ENCODE peak calls at places on chromosomes 3 and 15, in seven cellular contexts. One of them, this sample, is unnamed.

GRCh38 chr3:10693457-10693856 is 122.6 kb upstream of the SLC6A11 start:
- DNase-seq in neuronal stem cell: no peak
- DNase-seq in trophoblast cell: no peak
- DNase-seq in H9: no peak
- DNase-seq in mesendoderm: no peak
- DNase-seq in IMR-90: peak
- DNase-seq in mesenchymal stem cell: no peak
- DNase-seq in this sample: no peak

GRCh38 chr15:25436707-25437106 is 2.1 kb downstream of the UBE3A start:
- DNase-seq in H9: no peak
- DNase-seq in neuronal stem cell: no peak
- DNase-seq in mesendoderm: no peak
- DNase-seq in trophoblast cell: no peak
- DNase-seq in IMR-90: no peak
- DNase-seq in mesenchymal stem cell: no peak
- DNase-seq in this sample: no peak

GRCh38 chr15:55873024-55873745 is 120.2 kb downstream of the NEDD4 start:
- DNase-seq in mesendoderm: peak
- DNase-seq in neuronal stem cell: no peak
- DNase-seq in trophoblast cell: no peak
- DNase-seq in mesenchymal stem cell: peak
- DNase-seq in H9: no peak
- DNase-seq in IMR-90: peak
- DNase-seq in this sample: no peak

GRCh38 chr3:183295211-183295610 is 42.2 kb downstream of the B3GNT5 start:
- DNase-seq in trophoblast cell: peak
- DNase-seq in mesendoderm: no peak
- DNase-seq in mesenchymal stem cell: peak
- DNase-seq in neuronal stem cell: no peak
- DNase-seq in H9: no peak
- DNase-seq in IMR-90: peak
- DNase-seq in this sample: no peak

GRCh38 chr3:158703566-158703965 is 28.7 kb downstream of the RARRES1 start:
- DNase-seq in IMR-90: peak
- DNase-seq in neuronal stem cell: no peak
- DNase-seq in H9: no peak
- DNase-seq in mesendoderm: no peak
- DNase-seq in mesenchymal stem cell: peak
- DNase-seq in trophoblast cell: no peak
- DNase-seq in this sample: no peak

GRCh38 chr3:10288575-10288960 is 4.2 kb downstream of the GHRL start:
- DNase-seq in neuronal stem cell: no peak
- DNase-seq in trophoblast cell: no peak
- DNase-seq in IMR-90: no peak
- DNase-seq in mesenchymal stem cell: no peak
- DNase-seq in mesendoderm: no peak
- DNase-seq in H9: no peak
- DNase-seq in this sample: no peak

GRCh38 chr3:13574083-13574797 is 25.3 kb downstream of the FBLN2 start:
- DNase-seq in mesenchymal stem cell: no peak
- DNase-seq in neuronal stem cell: no peak
- DNase-seq in IMR-90: no peak
- DNase-seq in trophoblast cell: no peak
- DNase-seq in mesendoderm: no peak
- DNase-seq in H9: no peak
- DNase-seq in this sample: no peak

GRCh38 chr3:58824285-58824684 is 157.7 kb upstream of the FAM3D start:
- DNase-seq in trophoblast cell: peak
- DNase-seq in mesendoderm: peak
- DNase-seq in H9: peak
- DNase-seq in IMR-90: peak
- DNase-seq in neuronal stem cell: peak
- DNase-seq in mesenchymal stem cell: peak
- DNase-seq in this sample: peak

GRCh38 chr15:41323611-41324010 is 8.8 kb downstream of the OIP5 start:
- DNase-seq in neuronal stem cell: no peak
- DNase-seq in H9: no peak
- DNase-seq in mesendoderm: no peak
- DNase-seq in mesenchymal stem cell: no peak
- DNase-seq in IMR-90: no peak
- DNase-seq in trophoblast cell: no peak
- DNase-seq in this sample: no peak

GRCh38 chr3:194003128-194004057 is 132.6 kb upstream of the HES1 start:
- DNase-seq in mesendoderm: peak
- DNase-seq in IMR-90: peak
- DNase-seq in neuronal stem cell: peak
- DNase-seq in mesenchymal stem cell: peak
- DNase-seq in trophoblast cell: peak
- DNase-seq in H9: peak
- DNase-seq in this sample: peak

GRCh38 chr3:57434041-57434440 is 110.1 kb downstream of the DNAH12 start:
- DNase-seq in mesendoderm: peak
- DNase-seq in neuronal stem cell: no peak
- DNase-seq in H9: no peak
- DNase-seq in mesenchymal stem cell: peak
- DNase-seq in IMR-90: peak
- DNase-seq in trophoblast cell: no peak
- DNase-seq in this sample: no peak

GRCh38 chr3:180923561-180923960 is 11.1 kb downstream of the FXR1 start:
- DNase-seq in mesendoderm: no peak
- DNase-seq in mesenchymal stem cell: no peak
- DNase-seq in trophoblast cell: no peak
- DNase-seq in neuronal stem cell: no peak
- DNase-seq in IMR-90: no peak
- DNase-seq in H9: no peak
- DNase-seq in this sample: no peak

GRCh38 chr3:180930526-180930925 is 18.1 kb downstream of the FXR1 start:
- DNase-seq in neuronal stem cell: no peak
- DNase-seq in mesendoderm: no peak
- DNase-seq in H9: no peak
- DNase-seq in trophoblast cell: no peak
- DNase-seq in mesenchymal stem cell: no peak
- DNase-seq in IMR-90: no peak
- DNase-seq in this sample: no peak

GRCh38 chr3:180922242-180922641 is 9.8 kb downstream of the FXR1 start:
- DNase-seq in mesenchymal stem cell: no peak
- DNase-seq in neuronal stem cell: no peak
- DNase-seq in IMR-90: no peak
- DNase-seq in trophoblast cell: no peak
- DNase-seq in H9: no peak
- DNase-seq in mesendoderm: no peak
- DNase-seq in this sample: no peak

GRCh38 chr3:180926526-180926925 is 14.1 kb downstream of the FXR1 start:
- DNase-seq in H9: no peak
- DNase-seq in mesenchymal stem cell: peak
- DNase-seq in mesendoderm: no peak
- DNase-seq in neuronal stem cell: no peak
- DNase-seq in trophoblast cell: no peak
- DNase-seq in IMR-90: peak
- DNase-seq in this sample: no peak
- H2AK5ac ChIP-seq in H9: no peak
- H2AK5ac ChIP-seq in mesenchymal stem cell: no peak
- H2AK5ac ChIP-seq in mesendoderm: no peak
- H2AK5ac ChIP-seq in neuronal stem cell: no peak
- H2AK5ac ChIP-seq in trophoblast cell: no peak
- H2AK5ac ChIP-seq in IMR-90: no peak
- H2AK5ac ChIP-seq in this sample: no peak

DNA sequence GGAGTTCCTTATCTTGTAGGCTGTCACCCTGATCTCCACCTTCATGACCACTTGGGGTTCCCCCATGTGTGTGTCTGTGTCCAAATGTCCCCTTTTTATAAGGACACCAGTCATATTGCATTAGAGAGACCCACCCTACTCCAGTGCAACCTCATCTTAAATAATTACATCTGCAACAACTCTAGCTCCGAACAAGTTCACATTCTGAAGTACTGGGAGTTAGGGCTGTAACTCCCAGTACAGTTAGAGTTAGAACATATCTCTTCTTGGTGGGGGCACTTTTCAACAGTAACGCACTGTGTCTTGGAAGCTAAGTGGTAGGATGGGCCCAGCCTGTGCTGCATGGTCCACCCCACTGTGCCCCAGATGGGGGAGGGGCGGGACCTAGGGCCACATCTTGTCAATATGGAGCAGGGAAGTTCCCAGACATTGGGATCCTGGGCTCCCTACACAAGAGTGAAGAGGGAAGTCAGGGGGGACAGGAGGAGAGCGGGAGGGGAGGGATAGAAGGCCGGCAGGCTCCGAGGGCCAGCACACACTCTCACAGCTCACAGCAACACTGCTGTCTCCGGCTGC is 42.0 kb downstream of the KLF15 start:
- DNase-seq in IMR-90: no peak
- DNase-seq in neuronal stem cell: no peak
- DNase-seq in mesendoderm: no peak
- DNase-seq in H9: peak
- DNase-seq in trophoblast cell: no peak
- DNase-seq in mesenchymal stem cell: no peak
- DNase-seq in this sample: no peak
- H2AK5ac ChIP-seq in IMR-90: no peak
- H2AK5ac ChIP-seq in neuronal stem cell: no peak
- H2AK5ac ChIP-seq in mesendoderm: no peak
- H2AK5ac ChIP-seq in H9: no peak
- H2AK5ac ChIP-seq in trophoblast cell: no peak
- H2AK5ac ChIP-seq in mesenchymal stem cell: no peak
- H2AK5ac ChIP-seq in this sample: no peak

GRCh38 chr3:5707794-5708193 is 520.3 kb downstream of the EDEM1 start:
- DNase-seq in mesenchymal stem cell: no peak
- DNase-seq in H9: no peak
- DNase-seq in neuronal stem cell: no peak
- DNase-seq in IMR-90: no peak
- DNase-seq in mesendoderm: peak
- DNase-seq in trophoblast cell: no peak
- DNase-seq in this sample: no peak

GRCh38 chr3:5710718-5711117 is 523.2 kb downstream of the EDEM1 start:
- DNase-seq in neuronal stem cell: no peak
- DNase-seq in mesenchymal stem cell: no peak
- DNase-seq in H9: no peak
- DNase-seq in trophoblast cell: no peak
- DNase-seq in mesendoderm: no peak
- DNase-seq in IMR-90: no peak
- DNase-seq in this sample: no peak

DNA sequence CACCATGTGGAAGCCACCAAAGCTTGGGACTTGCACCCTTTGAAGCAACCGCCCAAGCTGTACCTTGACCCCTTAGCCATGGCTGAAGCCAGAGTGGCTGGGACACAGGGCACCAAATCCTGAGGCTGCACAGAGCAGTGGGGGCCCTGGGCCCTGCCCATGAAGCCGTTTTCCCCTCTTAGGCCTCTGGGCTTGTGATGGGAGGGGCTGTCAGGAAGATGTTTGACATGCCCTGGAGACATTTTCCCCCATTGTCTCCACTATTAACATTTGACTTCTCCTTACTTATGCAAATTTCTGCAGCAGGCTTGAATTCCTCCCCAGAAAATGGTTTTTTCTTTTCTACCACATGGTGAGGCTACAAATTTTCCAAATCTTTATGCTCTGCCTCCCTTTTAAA is 522.2 kb downstream of the EDEM1 start:
- DNase-seq in H9: peak
- DNase-seq in mesenchymal stem cell: no peak
- DNase-seq in IMR-90: no peak
- DNase-seq in neuronal stem cell: no peak
- DNase-seq in trophoblast cell: no peak
- DNase-seq in mesendoderm: peak
- DNase-seq in this sample: no peak
- H2AK5ac ChIP-seq in H9: no peak
- H2AK5ac ChIP-seq in mesenchymal stem cell: no peak
- H2AK5ac ChIP-seq in IMR-90: no peak
- H2AK5ac ChIP-seq in neuronal stem cell: no peak
- H2AK5ac ChIP-seq in trophoblast cell: no peak
- H2AK5ac ChIP-seq in mesendoderm: no peak
- H2AK5ac ChIP-seq in this sample: no peak

DNA sequence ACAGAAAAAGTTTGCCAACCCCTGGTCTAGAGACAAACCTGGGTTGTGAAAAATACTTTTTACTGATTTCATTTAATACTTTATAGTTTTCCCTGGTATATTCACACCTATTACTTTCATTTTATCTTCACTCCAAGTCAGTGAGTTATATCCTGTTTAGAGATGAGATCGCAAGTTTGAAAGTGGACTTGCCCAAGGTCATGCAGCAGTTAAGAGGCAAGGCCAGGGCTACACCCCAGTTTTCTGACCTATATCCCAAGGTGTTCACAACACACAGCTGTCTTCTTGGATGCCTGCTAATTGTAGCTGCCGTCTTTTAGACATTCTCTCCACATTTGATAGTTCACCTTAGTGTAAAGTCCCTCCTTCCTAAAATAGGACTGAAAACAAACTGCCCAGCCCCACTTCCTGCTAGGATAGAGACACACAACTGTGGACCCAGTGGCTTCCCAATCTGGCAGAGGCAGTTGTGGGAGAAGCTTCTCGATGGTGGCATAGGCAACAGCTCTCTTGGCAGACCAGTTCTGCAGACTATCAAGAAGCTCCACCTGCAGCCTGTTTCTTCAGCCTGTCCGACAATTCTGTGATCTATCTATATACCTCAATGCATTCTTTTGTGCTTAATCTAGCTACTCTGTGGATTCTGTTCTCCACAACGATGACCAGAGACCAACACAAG is 58.1 kb downstream of the IGF2BP2 start:
- DNase-seq in mesenchymal stem cell: no peak
- DNase-seq in trophoblast cell: peak
- DNase-seq in H9: no peak
- DNase-seq in IMR-90: peak
- DNase-seq in mesendoderm: no peak
- DNase-seq in neuronal stem cell: no peak
- DNase-seq in this sample: no peak
- H2AK5ac ChIP-seq in mesenchymal stem cell: no peak
- H2AK5ac ChIP-seq in trophoblast cell: no peak
- H2AK5ac ChIP-seq in H9: no peak
- H2AK5ac ChIP-seq in IMR-90: peak
- H2AK5ac ChIP-seq in mesendoderm: no peak
- H2AK5ac ChIP-seq in neuronal stem cell: no peak
- H2AK5ac ChIP-seq in this sample: no peak

DNA sequence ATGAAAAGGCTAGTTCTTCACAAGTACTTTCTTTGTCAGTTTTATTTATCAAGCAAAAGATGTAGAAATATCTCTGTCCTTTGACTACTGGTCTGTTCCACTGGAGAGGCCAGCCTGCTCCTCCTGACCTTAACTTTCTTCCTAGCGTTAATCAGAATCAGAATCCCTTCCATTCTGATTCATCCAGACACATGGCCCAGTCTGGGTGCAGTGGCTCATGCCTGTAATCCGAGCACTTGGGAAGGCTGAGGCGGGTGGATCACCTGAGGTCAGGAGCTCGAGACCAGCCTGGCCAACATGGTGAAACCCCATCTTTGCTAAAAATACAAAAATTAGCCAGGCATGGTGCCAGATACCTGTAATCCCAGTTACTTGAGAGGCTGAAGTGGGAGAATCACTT is 32.0 kb upstream of the MANF start:
- DNase-seq in mesenchymal stem cell: no peak
- DNase-seq in mesendoderm: no peak
- DNase-seq in IMR-90: no peak
- DNase-seq in trophoblast cell: no peak
- DNase-seq in H9: no peak
- DNase-seq in neuronal stem cell: no peak
- DNase-seq in this sample: no peak
- H2AK5ac ChIP-seq in mesenchymal stem cell: no peak
- H2AK5ac ChIP-seq in mesendoderm: no peak
- H2AK5ac ChIP-seq in IMR-90: no peak
- H2AK5ac ChIP-seq in trophoblast cell: no peak
- H2AK5ac ChIP-seq in H9: no peak
- H2AK5ac ChIP-seq in neuronal stem cell: no peak
- H2AK5ac ChIP-seq in this sample: no peak